ENCODE peak calls at places on chromosomes 4 and X, in ten cellular contexts. E is heart left ventricle; Q is effector memory CD8-positive, alpha-beta T cell; A is iris pigment epithelial cell; N is kidney tubule cell; C is MV-4-11; Y is GM03348; V is left cardiac atrium; F is EL; H is ELF-1. X is an unnamed sample.

GRCh38 chr4:78057135-78057599 is at the start of gene FRAS1:
- DNase-seq in N (peak; percentile 65), H (peak; percentile 84), C (no peak), E (peak; percentile 57), Q (no peak), V (peak; percentile 34), A (peak; percentile 45), F (peak; percentile 5), Y (peak; percentile 65), X (peak; percentile 79)

GRCh38 chr4:124803641-124804040 is 91.1 kb upstream of the ANKRD50 start:
- DNase-seq in A (peak; percentile 73), E (no peak), F (peak; percentile 5), C (no peak), V (no peak), N (peak; percentile 48), Y (peak; percentile 2), Q (no peak), H (no peak), X (no peak)

GRCh38 chr4:106541253-106541652 is 172.7 kb upstream of the GIMD1 start:
- DNase-seq in E (no peak), H (no peak), V (no peak), N (peak; percentile 38), F (peak; percentile 53), Y (peak; percentile 63), A (peak; percentile 74), C (peak; percentile 37), Q (no peak), X (no peak)

GRCh38 chrX:98068210-98068609 is 1184.5 kb downstream of the RPA4 start:
- DNase-seq in Q (no peak), C (no peak), H (no peak), E (no peak), A (no peak), Y (no peak), F (no peak), V (no peak), N (no peak), X (no peak)

GRCh38 chrX:40773809-40774208 is 38.5 kb upstream of the MED14 start:
- DNase-seq in C (no peak), F (peak; percentile 64), A (peak; percentile 44), E (no peak), V (no peak), H (no peak), Y (peak; percentile 27), Q (no peak), N (peak; percentile 78), X (no peak)

GRCh38 chrX:47651043-47651905 is 911 bp upstream of the ELK1 start:
- DNase-seq in A (no peak), N (no peak), E (no peak), Q (no peak), V (no peak), C (no peak), F (no peak), H (no peak), Y (no peak), X (no peak)

GRCh38 chr4:100198061-100198460 is 7.8 kb upstream of the DDIT4L start:
- DNase-seq in A (no peak), V (no peak), H (no peak), F (no peak), Q (no peak), Y (no peak), N (no peak), E (no peak), C (no peak), X (peak; percentile 72)

GRCh38 chr4:124564121-124564520 is 148.4 kb downstream of the ANKRD50 start:
- DNase-seq in Y (no peak), H (no peak), A (no peak), V (no peak), C (no peak), N (no peak), E (no peak), Q (no peak), F (no peak), X (no peak)

GRCh38 chr4:2040391-2041233 is 18.5 kb upstream of the NAT8L start:
- DNase-seq in H (no peak), Y (peak; percentile 26), A (no peak), C (no peak), Q (no peak), F (no peak), V (no peak), E (no peak), N (no peak), X (peak; percentile 86)

GRCh38 chr4:1505511-1506451 is 99.5 kb upstream of the NKX1-1 start:
- DNase-seq in A (no peak), F (no peak), E (no peak), C (no peak), V (no peak), N (no peak), H (no peak), Y (no peak), Q (no peak), X (peak; percentile 77)

GRCh38 chr4:38145033-38145673 is 185.0 kb downstream of the PTTG2 start:
- DNase-seq in F (no peak), A (peak; percentile 76), H (no peak), Q (no peak), E (no peak), C (no peak), V (no peak), N (no peak), Y (no peak), X (no peak)

GRCh38 chr4:28010543-28011235 is 1150.0 kb downstream of the STIM2 start:
- DNase-seq in F (peak; percentile 35), H (no peak), E (no peak), N (no peak), V (no peak), A (peak; percentile 22), C (no peak), Y (peak; percentile 61), Q (no peak), X (no peak)

GRCh38 chrX:25737540-25737939 is 400.6 kb upstream of the MAGEB18 start:
- DNase-seq in E (no peak), C (no peak), F (no peak), Y (no peak), Q (no peak), A (peak; percentile 9), N (no peak), H (no peak), V (no peak), X (no peak)

GRCh38 chr4:11214281-11214680 is 214.4 kb downstream of the HS3ST1 start:
- DNase-seq in N (no peak), A (no peak), C (no peak), Y (no peak), H (no peak), V (no peak), E (no peak), Q (no peak), F (no peak), X (no peak)

GRCh38 chrX:4240541-4241194 is 527.2 kb upstream of the PRKX start:
- DNase-seq in F (no peak), H (no peak), V (no peak), N (peak; percentile 5), Q (no peak), Y (no peak), E (no peak), A (no peak), C (peak; percentile 89), X (no peak)

GRCh38 chrX:65697915-65698796 is 30.7 kb downstream of the MSN start:
- DNase-seq in F (peak; percentile 37), E (peak; percentile 71), N (peak; percentile 58), C (peak; percentile 81), A (peak; percentile 46), Q (peak; percentile 43), H (peak; percentile 52), V (peak; percentile 72), Y (no peak), X (no peak)

GRCh38 chr4:15914291-15914690 is 24.2 kb downstream of the FGFBP1 start:
- DNase-seq in N (peak; percentile 65), Q (no peak), H (no peak), C (no peak), V (no peak), Y (no peak), A (peak; percentile 58), E (no peak), F (peak; percentile 6), X (no peak)

GRCh38 chrX:111168314-111168713 is 72.3 kb downstream of the PAK3 start:
- DNase-seq in Y (peak; percentile 5), E (no peak), Q (no peak), H (no peak), A (peak; percentile 5), V (no peak), F (peak; percentile 0), N (peak; percentile 20), C (peak; percentile 6), X (no peak)

GRCh38 chr4:35897808-35898207 is 346.5 kb downstream of the ARAP2 start:
- DNase-seq in F (no peak), N (no peak), V (no peak), C (no peak), A (no peak), E (no peak), H (no peak), Y (no peak), Q (no peak), X (no peak)

GRCh38 chr4:109410226-109410625 is 23.4 kb upstream of the SEC24B start:
- DNase-seq in A (no peak), E (no peak), F (no peak), V (no peak), H (no peak), Y (no peak), C (no peak), Q (no peak), N (no peak), X (no peak)

GRCh38 chr4:75490155-75490554 is 24.0 kb downstream of the RCHY1 start:
- DNase-seq in N (peak; percentile 10), V (no peak), Y (no peak), C (peak; percentile 2), F (peak; percentile 13), Q (no peak), E (no peak), A (peak; percentile 45), H (no peak), X (no peak)

GRCh38 chrX:37350034-37350365 is 836 bp downstream of the PRRG1 start:
- DNase-seq in N (no peak), Y (peak; percentile 10), A (peak; percentile 20), V (peak; percentile 21), H (no peak), C (no peak), Q (no peak), E (no peak), F (peak; percentile 35), X (peak; percentile 25)

GRCh38 chrX:24245201-24245600 is 68.7 kb downstream of the SUPT20HL2 start:
- DNase-seq in A (peak; percentile 83), F (peak; percentile 76), Y (peak; percentile 53), N (peak; percentile 26), C (no peak), E (no peak), H (peak; percentile 55), V (no peak), Q (no peak), X (no peak)

GRCh38 chr4:38980903-38981676 is 51.1 kb downstream of the TMEM156 start:
- DNase-seq in A (peak; percentile 94), C (peak; percentile 60), Q (no peak), V (no peak), H (no peak), E (no peak), F (peak; percentile 62), N (peak; percentile 15), Y (peak; percentile 50), X (no peak)

GRCh38 chr4:123848615-123849014 is 452.0 kb downstream of the SPRY1 start:
- DNase-seq in H (no peak), A (no peak), V (no peak), E (no peak), Y (no peak), F (no peak), N (no peak), C (no peak), Q (no peak), X (no peak)

GRCh38 chr4:40003986-40004385 is 26.3 kb upstream of the PDS5A start:
- DNase-seq in Y (peak; percentile 42), E (no peak), C (peak; percentile 96), A (peak; percentile 67), H (no peak), N (peak; percentile 4), Q (no peak), V (no peak), F (peak; percentile 46), X (peak; percentile 89)